ENCODE peak calls at places on chromosomes 12 and 14, in six cellular contexts. H, J, E, C, V and M are unnamed samples.

GRCh38 chr12:108430245-108430644 is 84.8 kb upstream of the FICD start:
- DNase-seq in H (no peak), J (no peak), E (no peak), C (peak; percentile 29), V (no peak), M (no peak)

GRCh38 chr12:32809196-32809595 is 53.5 kb upstream of the YARS2 start:
- DNase-seq in H (no peak), J (no peak), E (no peak), C (no peak), V (no peak), M (no peak)

GRCh38 chr14:29927596-29928341 is at the start of gene PRKD1:
- DNase-seq in H (no peak), J (no peak), E (no peak), C (peak; percentile 68), V (no peak), M (peak; percentile 86)

GRCh38 chr12:32400114-32400672 is 835 bp downstream of the FGD4 start:
- DNase-seq in H (no peak), J (no peak), E (no peak), C (peak; percentile 61), V (no peak), M (peak; percentile 77)

GRCh38 chr12:63764481-63764880 is 15.2 kb upstream of the RXYLT1 start:
- DNase-seq in H (no peak), J (no peak), E (no peak), C (no peak), V (no peak), M (no peak)

GRCh38 chr12:68121143-68121542 is 38.4 kb downstream of the IFNG start:
- DNase-seq in H (no peak), J (no peak), E (peak; percentile 65), C (no peak), V (no peak), M (no peak)

GRCh38 chr12:56046027-56046780 is 4.5 kb downstream of the RPS26 start:
- DNase-seq in H (no peak), J (peak; percentile 36), E (no peak), C (no peak), V (no peak), M (no peak)

GRCh38 chr12:49985981-49986380 is 13.2 kb downstream of the AQP6 start:
- DNase-seq in H (no peak), J (no peak), E (no peak), C (peak; percentile 60), V (no peak), M (no peak)

GRCh38 chr12:51814311-51815088 is 34.0 kb downstream of the FIGNL2 start:
- DNase-seq in H (no peak), J (peak; percentile 59), E (peak; percentile 83), C (peak; percentile 80), V (peak; percentile 44), M (peak; percentile 82)

GRCh38 chr14:69712637-69713088 is 54.3 kb upstream of the SRSF5 start:
- DNase-seq in H (no peak), J (peak; percentile 42), E (no peak), C (no peak), V (no peak), M (peak; percentile 64)

GRCh38 chr14:88002421-88002820 is 2.5 kb upstream of the GPR65 start:
- DNase-seq in H (no peak), J (peak; percentile 74), E (peak; percentile 44), C (no peak), V (no peak), M (no peak)